ENCODE peak calls at places on chromosomes 1 and 21, in four cellular contexts. H is BJ; W is activated CD4-positive, CD25-positive, alpha-beta regulatory T cell; V is endothelial cell. K is an unnamed sample.

GRCh38 chr21:46295177-46295711 is 9.1 kb downstream of the YBEY start:
- DNase-seq in V (no peak), W (no peak), H (no peak), K (no peak)

GRCh38 chr21:45102391-45102932 is 28.1 kb downstream of the ADARB1 start:
- DNase-seq in W (no peak), V (no peak), H (peak; percentile 27), K (no peak)

GRCh38 chr21:35252831-35253230 is 203.7 kb upstream of the RUNX1 start:
- DNase-seq in W (no peak), H (no peak), V (no peak), K (no peak)

GRCh38 chr1:8702848-8703810 is 114.3 kb downstream of the RERE start:
- DNase-seq in H (peak; percentile 54), W (peak; percentile 21), V (peak; percentile 92), K (no peak)

GRCh38 chr1:47785561-47786271 is 211.5 kb downstream of the TRABD2B start:
- DNase-seq in H (no peak), V (peak; percentile 28), W (no peak), K (no peak)

GRCh38 chr1:180026556-180026955 is 71.9 kb downstream of the CEP350 start:
- DNase-seq in V (no peak), H (no peak), W (no peak), K (no peak)

GRCh38 chr1:60984066-60984799 is 98.1 kb upstream of the NFIA start:
- DNase-seq in V (no peak), W (no peak), H (no peak), K (no peak)

GRCh38 chr1:1779691-1780597 is 1.7 kb upstream of the NADK start:
- DNase-seq in H (no peak), V (no peak), W (no peak), K (no peak)

GRCh38 chr1:103144681-103145080 is 36.4 kb upstream of the COL11A1 start:
- DNase-seq in H (no peak), W (no peak), V (no peak), K (no peak)

GRCh38 chr1:211625040-211625439 is 46.1 kb upstream of the SLC30A1 start:
- DNase-seq in H (no peak), V (no peak), W (no peak), K (no peak)

GRCh38 chr1:151495316-151495715 is 15.9 kb upstream of the CGN start:
- DNase-seq in W (no peak), H (no peak), V (no peak), K (no peak)

GRCh38 chr1:220077887-220078286 is 11.7 kb downstream of the BPNT1 start:
- DNase-seq in H (no peak), V (no peak), W (no peak), K (no peak)

GRCh38 chr1:47608296-47608875 is 170.5 kb downstream of the FOXD2 start:
- DNase-seq in W (no peak), V (no peak), H (no peak), K (no peak)

GRCh38 chr1:168697376-168697775 is 31.6 kb downstream of the DPT start:
- DNase-seq in W (no peak), H (no peak), V (no peak), K (no peak)

K was measured in AG04449.